ENCODE peak calls at places on chromosome 16, in nine cellular contexts. One of them, this sample, is unnamed.

GRCh38 chr16:88599092-88599733 is 29.0 kb downstream of the ZC3H18 start:
- DNase-seq in endodermal cell: no peak
- DNase-seq in NCI-H460: no peak
- DNase-seq in AG20443: no peak
- DNase-seq in activated CD4-positive, alpha-beta T cell treated with anti-CD3 and anti-CD28 coated beads for 24 hours: no peak
- DNase-seq in effector CD4-positive, alpha-beta T cell: no peak
- DNase-seq in breast epithelium: no peak
- DNase-seq in GM10248: no peak
- DNase-seq in AG04450: no peak
- DNase-seq in this sample: no peak

GRCh38 chr16:50616883-50617629 is 64.1 kb downstream of the SNX20 start:
- DNase-seq in AG20443: no peak
- DNase-seq in AG04450: no peak
- DNase-seq in breast epithelium: no peak
- DNase-seq in GM10248: no peak
- DNase-seq in activated CD4-positive, alpha-beta T cell treated with anti-CD3 and anti-CD28 coated beads for 24 hours: no peak
- DNase-seq in effector CD4-positive, alpha-beta T cell: no peak
- DNase-seq in endodermal cell: peak
- DNase-seq in NCI-H460: no peak
- DNase-seq in this sample: no peak

GRCh38 chr16:68512183-68512582 is 26.9 kb upstream of the ZFP90 start:
- DNase-seq in breast epithelium: no peak
- DNase-seq in endodermal cell: no peak
- DNase-seq in effector CD4-positive, alpha-beta T cell: no peak
- DNase-seq in AG04450: no peak
- DNase-seq in NCI-H460: no peak
- DNase-seq in AG20443: no peak
- DNase-seq in GM10248: no peak
- DNase-seq in activated CD4-positive, alpha-beta T cell treated with anti-CD3 and anti-CD28 coated beads for 24 hours: no peak
- DNase-seq in this sample: no peak

GRCh38 chr16:6104423-6104822 is 1006.8 kb upstream of the EEF2KMT start:
- DNase-seq in breast epithelium: no peak
- DNase-seq in GM10248: no peak
- DNase-seq in AG04450: no peak
- DNase-seq in NCI-H460: no peak
- DNase-seq in endodermal cell: no peak
- DNase-seq in AG20443: no peak
- DNase-seq in effector CD4-positive, alpha-beta T cell: no peak
- DNase-seq in activated CD4-positive, alpha-beta T cell treated with anti-CD3 and anti-CD28 coated beads for 24 hours: no peak
- DNase-seq in this sample: no peak

GRCh38 chr16:86089986-86090385 is 191.0 kb downstream of the IRF8 start:
- DNase-seq in AG20443: no peak
- DNase-seq in AG04450: no peak
- DNase-seq in activated CD4-positive, alpha-beta T cell treated with anti-CD3 and anti-CD28 coated beads for 24 hours: no peak
- DNase-seq in endodermal cell: no peak
- DNase-seq in breast epithelium: peak
- DNase-seq in NCI-H460: no peak
- DNase-seq in effector CD4-positive, alpha-beta T cell: no peak
- DNase-seq in GM10248: peak
- DNase-seq in this sample: no peak

GRCh38 chr16:11276143-11276879 is at the start of gene PRM2:
- DNase-seq in AG20443: no peak
- DNase-seq in AG04450: no peak
- DNase-seq in activated CD4-positive, alpha-beta T cell treated with anti-CD3 and anti-CD28 coated beads for 24 hours: no peak
- DNase-seq in breast epithelium: no peak
- DNase-seq in GM10248: no peak
- DNase-seq in NCI-H460: no peak
- DNase-seq in effector CD4-positive, alpha-beta T cell: no peak
- DNase-seq in endodermal cell: no peak
- DNase-seq in this sample: no peak

GRCh38 chr16:82954224-82954929 is 327.6 kb downstream of the CDH13 start:
- DNase-seq in AG04450: peak
- DNase-seq in effector CD4-positive, alpha-beta T cell: no peak
- DNase-seq in NCI-H460: no peak
- DNase-seq in GM10248: no peak
- DNase-seq in endodermal cell: no peak
- DNase-seq in AG20443: peak
- DNase-seq in activated CD4-positive, alpha-beta T cell treated with anti-CD3 and anti-CD28 coated beads for 24 hours: no peak
- DNase-seq in breast epithelium: no peak
- DNase-seq in this sample: no peak

GRCh38 chr16:720990-721764 is at the start of gene ANTKMT:
- DNase-seq in NCI-H460: peak
- DNase-seq in effector CD4-positive, alpha-beta T cell: peak
- DNase-seq in breast epithelium: peak
- DNase-seq in GM10248: peak
- DNase-seq in AG20443: peak
- DNase-seq in AG04450: no peak
- DNase-seq in endodermal cell: peak
- DNase-seq in activated CD4-positive, alpha-beta T cell treated with anti-CD3 and anti-CD28 coated beads for 24 hours: no peak
- DNase-seq in this sample: peak

GRCh38 chr16:81366316-81366932 is 51.7 kb downstream of the GAN start:
- DNase-seq in AG04450: peak
- DNase-seq in endodermal cell: no peak
- DNase-seq in AG20443: peak
- DNase-seq in breast epithelium: no peak
- DNase-seq in activated CD4-positive, alpha-beta T cell treated with anti-CD3 and anti-CD28 coated beads for 24 hours: no peak
- DNase-seq in effector CD4-positive, alpha-beta T cell: peak
- DNase-seq in GM10248: peak
- DNase-seq in NCI-H460: peak
- DNase-seq in this sample: peak

GRCh38 chr16:86288716-86289294 is 221.5 kb upstream of the FOXF1 start:
- DNase-seq in activated CD4-positive, alpha-beta T cell treated with anti-CD3 and anti-CD28 coated beads for 24 hours: no peak
- DNase-seq in AG04450: no peak
- DNase-seq in AG20443: no peak
- DNase-seq in endodermal cell: no peak
- DNase-seq in breast epithelium: no peak
- DNase-seq in effector CD4-positive, alpha-beta T cell: no peak
- DNase-seq in NCI-H460: no peak
- DNase-seq in GM10248: no peak
- DNase-seq in this sample: no peak

GRCh38 chr16:80260906-80261311 is 279.9 kb upstream of the DYNLRB2 start:
- DNase-seq in activated CD4-positive, alpha-beta T cell treated with anti-CD3 and anti-CD28 coated beads for 24 hours: no peak
- DNase-seq in effector CD4-positive, alpha-beta T cell: no peak
- DNase-seq in AG04450: no peak
- DNase-seq in NCI-H460: no peak
- DNase-seq in endodermal cell: no peak
- DNase-seq in GM10248: no peak
- DNase-seq in breast epithelium: no peak
- DNase-seq in AG20443: no peak
- DNase-seq in this sample: no peak

GRCh38 chr16:53753431-53753830 is 49.5 kb downstream of the FTO start:
- DNase-seq in effector CD4-positive, alpha-beta T cell: no peak
- DNase-seq in AG20443: peak
- DNase-seq in endodermal cell: no peak
- DNase-seq in GM10248: no peak
- DNase-seq in NCI-H460: no peak
- DNase-seq in breast epithelium: no peak
- DNase-seq in AG04450: no peak
- DNase-seq in activated CD4-positive, alpha-beta T cell treated with anti-CD3 and anti-CD28 coated beads for 24 hours: no peak
- DNase-seq in this sample: no peak

GRCh38 chr16:25134306-25134705 is 22.8 kb downstream of the LCMT1 start:
- DNase-seq in GM10248: no peak
- DNase-seq in endodermal cell: no peak
- DNase-seq in breast epithelium: no peak
- DNase-seq in activated CD4-positive, alpha-beta T cell treated with anti-CD3 and anti-CD28 coated beads for 24 hours: no peak
- DNase-seq in AG04450: no peak
- DNase-seq in AG20443: no peak
- DNase-seq in effector CD4-positive, alpha-beta T cell: no peak
- DNase-seq in NCI-H460: no peak
- DNase-seq in this sample: no peak

GRCh38 chr16:29307598-29308507 is 98.7 kb downstream of the NPIPB11 start:
- DNase-seq in effector CD4-positive, alpha-beta T cell: no peak
- DNase-seq in activated CD4-positive, alpha-beta T cell treated with anti-CD3 and anti-CD28 coated beads for 24 hours: no peak
- DNase-seq in breast epithelium: no peak
- DNase-seq in AG20443: no peak
- DNase-seq in endodermal cell: no peak
- DNase-seq in GM10248: no peak
- DNase-seq in AG04450: no peak
- DNase-seq in NCI-H460: no peak
- DNase-seq in this sample: no peak

GRCh38 chr16:15671530-15672117 is 21.6 kb downstream of the NDE1 start:
- DNase-seq in AG20443: no peak
- DNase-seq in activated CD4-positive, alpha-beta T cell treated with anti-CD3 and anti-CD28 coated beads for 24 hours: no peak
- DNase-seq in breast epithelium: no peak
- DNase-seq in GM10248: no peak
- DNase-seq in AG04450: no peak
- DNase-seq in effector CD4-positive, alpha-beta T cell: no peak
- DNase-seq in NCI-H460: no peak
- DNase-seq in endodermal cell: no peak
- DNase-seq in this sample: no peak

GRCh38 chr16:86570542-86571196 is 4.0 kb downstream of the FOXC2 start:
- DNase-seq in breast epithelium: no peak
- DNase-seq in activated CD4-positive, alpha-beta T cell treated with anti-CD3 and anti-CD28 coated beads for 24 hours: no peak
- DNase-seq in effector CD4-positive, alpha-beta T cell: no peak
- DNase-seq in NCI-H460: no peak
- DNase-seq in AG20443: no peak
- DNase-seq in GM10248: no peak
- DNase-seq in AG04450: no peak
- DNase-seq in endodermal cell: peak
- DNase-seq in this sample: no peak